ENCODE peak calls at places on chromosomes 13 and 19, in eight cellular contexts. A is left lung; B is PC-3; J is brain microvascular endothelial cell; Q is body of pancreas; Z is GM23338; H is CD8-positive, alpha-beta T cell; X is suprapubic skin. C is an unnamed sample.

GRCh38 chr13:74289861-74290260 is 155.7 kb upstream of the KLF12 start:
- DNase-seq in A (no peak), B (no peak), J (no peak), Q (no peak), Z (no peak), H (no peak), X (no peak), C (no peak)

GRCh38 chr19:1416014-1416841 is 8.8 kb downstream of the DAZAP1 start:
- DNase-seq in A (peak), B (no peak), J (peak), Q (no peak), Z (no peak), H (no peak), X (no peak), C (no peak)

GRCh38 chr13:110633776-110634175 is 18.4 kb downstream of the NAXD start:
- DNase-seq in A (no peak), B (no peak), J (no peak), Q (no peak), Z (no peak), H (no peak), X (no peak), C (no peak)

GRCh38 chr19:10145031-10145430 is 25.3 kb upstream of the EIF3G start:
- DNase-seq in A (no peak), B (no peak), J (no peak), Q (no peak), Z (no peak), H (no peak), X (no peak), C (no peak)

GRCh38 chr19:10742494-10742893 is 24.6 kb downstream of the DNM2 start:
- DNase-seq in A (no peak), B (no peak), J (no peak), Q (no peak), Z (no peak), H (no peak), X (no peak), C (no peak)

GRCh38 chr19:51439021-51439465 is 19.2 kb downstream of the SIGLEC8 start:
- DNase-seq in A (no peak), B (peak), J (no peak), Q (no peak), Z (peak), H (no peak), X (no peak), C (peak)

GRCh38 chr19:48715681-48716171 is 3.8 kb downstream of the MAMSTR start:
- DNase-seq in A (no peak), B (no peak), J (no peak), Q (no peak), Z (peak), H (no peak), X (no peak), C (no peak)

GRCh38 chr19:45443462-45444317 is 20.0 kb upstream of the ERCC1 start:
- DNase-seq in A (peak), B (peak), J (peak), Q (peak), Z (peak), H (peak), X (peak), C (peak)

GRCh38 chr19:47523473-47523872 is 8.6 kb upstream of the NAPA start:
- DNase-seq in A (no peak), B (no peak), J (no peak), Q (no peak), Z (no peak), H (no peak), X (no peak), C (no peak)

GRCh38 chr19:46984077-46985010 is 35.3 kb upstream of the NPAS1 start:
- DNase-seq in A (no peak), B (peak), J (peak), Q (no peak), Z (no peak), H (no peak), X (no peak), C (peak)

GRCh38 chr13:48838193-48839000 is 137.3 kb upstream of the FNDC3A start:
- DNase-seq in A (no peak), B (peak), J (no peak), Q (no peak), Z (no peak), H (no peak), X (no peak), C (no peak)

GRCh38 chr19:46862974-46863632 is 2.3 kb downstream of the ARHGAP35 start:
- DNase-seq in A (no peak), B (no peak), J (no peak), Q (no peak), Z (peak), H (no peak), X (peak), C (no peak)

GRCh38 chr13:22243519-22244197 is 572.8 kb downstream of the FGF9 start:
- DNase-seq in A (no peak), B (no peak), J (no peak), Q (no peak), Z (no peak), H (no peak), X (no peak), C (no peak)

GRCh38 chr19:21839966-21840365 is 4.0 kb upstream of the ZNF43 start:
- DNase-seq in A (no peak), B (no peak), J (no peak), Q (no peak), Z (no peak), H (no peak), X (no peak), C (no peak)

GRCh38 chr13:50635504-50635903 is 208.0 kb downstream of the DLEU7 start:
- DNase-seq in A (no peak), B (no peak), J (no peak), Q (no peak), Z (no peak), H (no peak), X (no peak), C (peak)

GRCh38 chr13:79668353-79668752 is 187.4 kb downstream of the NDFIP2 start:
- DNase-seq in A (no peak), B (no peak), J (no peak), Q (no peak), Z (no peak), H (no peak), X (no peak), C (no peak)

GRCh38 chr19:34269968-34270621 is 15.7 kb downstream of the GARRE1 start:
- DNase-seq in A (no peak), B (peak), J (peak), Q (peak), Z (peak), H (peak), X (no peak), C (peak)

GRCh38 chr19:31578326-31578725 is 229.1 kb upstream of the TSHZ3 start:
- DNase-seq in A (no peak), B (no peak), J (no peak), Q (no peak), Z (no peak), H (no peak), X (no peak), C (no peak)

GRCh38 chr13:46850214-46850613 is 46.6 kb downstream of the HTR2A start:
- DNase-seq in A (no peak), B (no peak), J (peak), Q (no peak), Z (no peak), H (no peak), X (no peak), C (no peak)

GRCh38 chr19:49224856-49225255 is 67.3 kb downstream of the TRPM4 start:
- DNase-seq in A (no peak), B (peak), J (peak), Q (peak), Z (peak), H (no peak), X (no peak), C (no peak)

GRCh38 chr19:4817467-4818277 is 13.8 kb downstream of the TICAM1 start:
- DNase-seq in A (peak), B (no peak), J (no peak), Q (no peak), Z (peak), H (no peak), X (no peak), C (no peak)

GRCh38 chr19:11624064-11624463 is 26.8 kb downstream of the ZNF627 start:
- DNase-seq in A (no peak), B (peak), J (peak), Q (no peak), Z (no peak), H (no peak), X (no peak), C (no peak)

GRCh38 chr13:35769812-35770211 is 293.3 kb upstream of the MAB21L1 start:
- DNase-seq in A (no peak), B (no peak), J (no peak), Q (no peak), Z (no peak), H (no peak), X (no peak), C (no peak)

GRCh38 chr13:71577127-71577526 is 289.9 kb downstream of the DACH1 start:
- DNase-seq in A (no peak), B (peak), J (no peak), Q (no peak), Z (no peak), H (no peak), X (no peak), C (no peak)

GRCh38 chr13:103004790-103005307 is 61.4 kb downstream of the SLC10A2 start:
- DNase-seq in A (no peak), B (no peak), J (no peak), Q (no peak), Z (no peak), H (no peak), X (no peak), C (no peak)

GRCh38 chr19:29618434-29618833 is 12.4 kb downstream of the POP4 start:
- DNase-seq in A (no peak), B (no peak), J (no peak), Q (no peak), Z (no peak), H (no peak), X (no peak), C (no peak)

GRCh38 chr13:37869506-37869755 is 141 bp downstream of the TRPC4 start:
- DNase-seq in A (no peak), B (no peak), J (no peak), Q (no peak), Z (peak), H (no peak), X (no peak), C (no peak)

GRCh38 chr19:10271543-10272086 is 695 bp downstream of the ICAM1 start:
- DNase-seq in A (no peak), B (no peak), J (no peak), Q (no peak), Z (no peak), H (no peak), X (no peak), C (no peak)

GRCh38 chr19:41297628-41298326 is 12.2 kb upstream of the CCDC97 start:
- DNase-seq in A (no peak), B (no peak), J (no peak), Q (no peak), Z (no peak), H (no peak), X (no peak), C (no peak)

GRCh38 chr13:77898097-77898496 is 20.5 kb downstream of the EDNRB start:
- DNase-seq in A (no peak), B (peak), J (no peak), Q (no peak), Z (no peak), H (no peak), X (no peak), C (no peak)

GRCh38 chr19:57190301-57190700 is 999 bp upstream of the ZNF264 start:
- DNase-seq in A (no peak), B (no peak), J (no peak), Q (no peak), Z (no peak), H (no peak), X (no peak), C (no peak)

GRCh38 chr19:57192064-57192395 is 730 bp downstream of the ZNF264 start:
- DNase-seq in A (no peak), B (peak), J (peak), Q (no peak), Z (peak), H (no peak), X (no peak), C (no peak)

GRCh38 chr19:57191141-57192063 is at the start of gene ZNF264:
- DNase-seq in A (peak), B (peak), J (peak), Q (peak), Z (peak), H (peak), X (peak), C (peak)

GRCh38 chr19:57192993-57193392 is 1.7 kb downstream of the ZNF264 start:
- DNase-seq in A (no peak), B (no peak), J (no peak), Q (no peak), Z (no peak), H (no peak), X (no peak), C (no peak)
- H3K4me3 ChIP-seq in A (peak), B (peak), J (no peak), Q (no peak), Z (peak), H (peak), X (peak), C (no peak)

GRCh38 chr13:30791354-30791921 is 56.1 kb downstream of the ALOX5AP start:
- DNase-seq in A (no peak), B (no peak), J (no peak), Q (no peak), Z (no peak), H (no peak), X (no peak), C (peak)

GRCh38 chr13:30790592-30790991 is 55.2 kb downstream of the ALOX5AP start:
- DNase-seq in A (no peak), B (no peak), J (no peak), Q (no peak), Z (no peak), H (no peak), X (no peak), C (no peak)

GRCh38 chr13:30789360-30789862 is 54.1 kb downstream of the ALOX5AP start:
- DNase-seq in A (no peak), B (no peak), J (no peak), Q (no peak), Z (no peak), H (no peak), X (no peak), C (no peak)

GRCh38 chr13:30796132-30796832 is 60.9 kb downstream of the ALOX5AP start:
- DNase-seq in A (no peak), B (peak), J (peak), Q (no peak), Z (no peak), H (no peak), X (no peak), C (no peak)

GRCh38 chr13:30792257-30793000 is 57.1 kb downstream of the ALOX5AP start:
- DNase-seq in A (peak), B (peak), J (peak), Q (peak), Z (peak), H (no peak), X (no peak), C (peak)
- TF ChIP-seq CTCF in A (no peak), B (peak), J (peak), Q (peak), Z (no peak), H (no peak), X (no peak), C (peak)

GRCh38 chr13:41651413-41652068 is 194.2 kb downstream of the RGCC start:
- DNase-seq in A (no peak), B (no peak), J (no peak), Q (no peak), Z (no peak), H (no peak), X (no peak), C (no peak)
- H3K27ac ChIP-seq in A (peak), B (no peak), J (no peak), Q (no peak), Z (no peak), H (no peak), X (no peak), C (peak)

DNA sequence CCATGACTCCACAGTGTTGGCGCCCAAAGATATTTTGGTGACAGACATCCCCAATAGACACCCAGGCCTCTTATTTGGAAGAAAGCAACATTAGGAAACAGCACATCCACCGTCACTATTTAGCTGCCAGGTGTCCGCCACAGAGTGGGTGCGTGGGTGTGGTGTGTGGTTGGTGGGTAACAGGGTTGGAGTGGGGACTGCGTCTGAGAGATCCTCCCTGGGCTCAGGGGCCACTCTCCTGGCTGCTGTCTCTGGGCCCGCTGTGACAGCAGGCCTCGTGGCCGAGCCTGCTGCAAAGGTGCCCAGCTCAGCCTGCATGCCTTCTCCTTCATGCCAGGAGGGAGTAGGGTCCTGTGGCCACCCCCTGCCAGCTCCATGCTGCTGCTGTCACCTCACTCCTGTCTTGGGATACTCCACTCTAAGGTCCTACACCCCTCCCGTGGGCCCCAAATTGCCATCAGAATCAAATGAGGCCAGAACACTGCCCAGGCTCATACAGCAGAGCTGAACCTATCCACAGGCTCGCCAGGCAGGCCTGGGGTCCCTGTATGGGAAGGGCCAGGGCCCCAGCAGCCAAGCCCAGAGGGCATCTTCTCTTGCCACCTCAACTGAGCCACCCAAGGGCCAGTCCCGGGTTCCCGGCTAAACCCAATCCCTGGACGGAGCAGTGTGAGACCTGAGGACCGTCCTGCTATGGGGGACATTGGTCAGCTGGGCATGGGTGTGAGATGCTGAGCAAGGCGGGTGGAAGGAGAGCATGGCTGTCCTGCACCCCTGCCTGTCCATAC is 24.7 kb upstream of the TIMM44 start:
- DNase-seq in A (peak), B (no peak), J (no peak), Q (no peak), Z (no peak), H (no peak), X (no peak), C (no peak)
- H3K4me3 ChIP-seq in A (no peak), B (no peak), J (no peak), Q (no peak), Z (no peak), H (no peak), X (no peak), C (no peak)

DNA sequence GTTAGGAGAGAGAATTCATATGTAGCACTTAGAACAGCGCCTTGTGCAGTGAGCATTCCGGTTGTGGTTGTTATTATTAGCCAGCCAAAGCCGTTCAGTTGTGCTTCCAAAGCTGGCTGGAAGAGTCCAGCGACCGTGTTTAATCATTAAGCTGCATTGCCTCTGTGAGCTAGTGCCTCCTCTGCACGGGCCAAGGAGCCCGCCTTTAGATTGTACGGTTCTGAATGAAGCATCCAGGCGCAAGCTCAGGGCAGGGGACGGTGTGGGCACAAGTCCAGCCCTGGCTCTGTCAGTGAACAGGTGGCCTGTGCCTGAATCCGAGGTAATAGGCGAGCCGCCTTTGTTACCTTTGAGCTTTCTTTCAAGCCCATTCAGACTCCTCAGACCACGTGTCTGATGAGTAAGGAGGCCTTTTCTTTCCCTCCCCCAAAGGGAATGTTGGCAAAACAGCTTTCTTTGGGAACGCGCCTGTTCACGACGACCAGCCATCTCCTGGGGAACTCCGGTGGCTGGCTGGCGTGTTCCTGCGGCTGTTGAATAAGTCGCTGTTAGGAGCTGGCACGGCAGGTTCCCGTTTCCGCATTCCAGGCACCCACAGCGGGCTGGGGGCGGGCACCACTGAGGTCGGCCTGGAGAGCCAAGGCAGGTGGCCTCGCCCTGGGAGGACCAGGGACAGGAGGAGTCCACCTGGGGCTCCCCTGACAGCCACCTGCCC is 25.1 kb downstream of the SIPA1L3 start:
- DNase-seq in A (peak), B (peak), J (peak), Q (peak), Z (peak), H (no peak), X (peak), C (no peak)
- TF ChIP-seq CTCF in A (no peak), B (no peak), J (peak), Q (no peak), Z (no peak), H (no peak), X (no peak), C (no peak)

GRCh38 chr13:43558942-43559341 is 227.8 kb downstream of the ENOX1 start:
- DNase-seq in A (no peak), B (no peak), J (no peak), Q (no peak), Z (no peak), H (no peak), X (no peak), C (no peak)
- H3K27ac ChIP-seq in A (no peak), B (no peak), J (no peak), Q (no peak), Z (no peak), H (no peak), X (no peak), C (no peak)

C was measured in tibial nerve.